ENCODE peak calls at places on chromosomes 1 and 21, in six cellular contexts. R, E, K, L, Q and M are unnamed samples.

GRCh38 chr1:117120774-117121588 is 568 bp downstream of the TRIM45 start:
- DNase-seq in L (no peak), R (no peak), Q (no peak), K (no peak), E (no peak), M (no peak)

GRCh38 chr1:239816090-239816812 is 275.4 kb upstream of the FMN2 start:
- DNase-seq in E (peak; percentile 71), L (peak; percentile 77), R (no peak), Q (peak; percentile 81), K (no peak), M (no peak)

GRCh38 chr1:14500041-14500440 is 98.4 kb upstream of the KAZN start:
- DNase-seq in Q (no peak), E (no peak), L (no peak), K (no peak), R (no peak), M (peak; percentile 82)

GRCh38 chr1:39892611-39893595 is 8.8 kb downstream of the MYCL start:
- DNase-seq in L (peak; percentile 73), R (no peak), K (no peak), E (no peak), Q (no peak), M (peak; percentile 77)

GRCh38 chr1:236904874-236905741 is 99.1 kb downstream of the MT1HL1 start:
- DNase-seq in R (no peak), L (peak; percentile 71), E (peak; percentile 61), Q (peak; percentile 5), K (no peak), M (no peak)

GRCh38 chr1:182616130-182617074 is 12.2 kb upstream of the RGS16 start:
- DNase-seq in E (peak; percentile 69), Q (peak; percentile 45), R (peak; percentile 44), L (no peak), K (peak; percentile 84), M (peak; percentile 77)

GRCh38 chr1:218942421-218942820 is 231.3 kb upstream of the LYPLAL1 start:
- DNase-seq in K (no peak), L (no peak), Q (no peak), E (peak; percentile 22), R (no peak), M (no peak)

GRCh38 chr21:45210461-45210983 is 77.2 kb downstream of the POFUT2 start:
- DNase-seq in Q (no peak), L (no peak), E (no peak), R (no peak), K (no peak), M (no peak)

GRCh38 chr1:15400627-15401026 is 9.1 kb upstream of the EFHD2 start:
- DNase-seq in R (no peak), L (no peak), E (no peak), Q (no peak), K (no peak), M (peak; percentile 21)

GRCh38 chr1:32014199-32014936 is 700 bp downstream of the KHDRBS1 start:
- DNase-seq in R (peak; percentile 19), K (peak; percentile 14), L (no peak), E (peak; percentile 70), Q (peak; percentile 30), M (no peak)

GRCh38 chr1:156601122-156601830 is at the start of gene GPATCH4:
- DNase-seq in Q (peak; percentile 82), E (peak; percentile 86), R (peak; percentile 50), L (peak; percentile 61), K (peak; percentile 67), M (peak; percentile 35)

GRCh38 chr1:39940980-39941871 is 13.7 kb upstream of the MFSD2A start:
- DNase-seq in K (no peak), E (no peak), R (no peak), Q (peak; percentile 33), L (no peak), M (no peak)

GRCh38 chr1:179990847-179991246 is 36.2 kb downstream of the CEP350 start:
- DNase-seq in L (no peak), K (no peak), R (no peak), E (no peak), Q (no peak), M (no peak)

GRCh38 chr1:179996099-179996498 is 41.5 kb downstream of the CEP350 start:
- DNase-seq in K (no peak), Q (no peak), R (no peak), L (no peak), E (no peak), M (no peak)

GRCh38 chr1:180000575-180000974 is 46.0 kb downstream of the CEP350 start:
- DNase-seq in K (no peak), Q (peak; percentile 10), R (no peak), L (no peak), E (no peak), M (no peak)

GRCh38 chr1:179995576-179995975 is 41.0 kb downstream of the CEP350 start:
- DNase-seq in Q (no peak), R (no peak), E (no peak), K (no peak), L (no peak), M (no peak)
- H3K4me3 ChIP-seq in Q (no peak overlapping the region), R (no peak overlapping the region), E (no peak overlapping the region), K (no peak overlapping the region), L (no peak overlapping the region), M (no peak overlapping the region)

GRCh38 chr1:209513226-209513625 is 70.3 kb upstream of the CAMK1G start:
- DNase-seq in R (no peak), Q (peak; percentile 5), K (no peak), L (no peak), E (no peak), M (no peak)
- TF ChIP-seq CTCF in R (no peak), Q (peak; percentile 56), K (no peak), L (peak; percentile 63), E (peak; percentile 21), M (peak; percentile 56)

DNA sequence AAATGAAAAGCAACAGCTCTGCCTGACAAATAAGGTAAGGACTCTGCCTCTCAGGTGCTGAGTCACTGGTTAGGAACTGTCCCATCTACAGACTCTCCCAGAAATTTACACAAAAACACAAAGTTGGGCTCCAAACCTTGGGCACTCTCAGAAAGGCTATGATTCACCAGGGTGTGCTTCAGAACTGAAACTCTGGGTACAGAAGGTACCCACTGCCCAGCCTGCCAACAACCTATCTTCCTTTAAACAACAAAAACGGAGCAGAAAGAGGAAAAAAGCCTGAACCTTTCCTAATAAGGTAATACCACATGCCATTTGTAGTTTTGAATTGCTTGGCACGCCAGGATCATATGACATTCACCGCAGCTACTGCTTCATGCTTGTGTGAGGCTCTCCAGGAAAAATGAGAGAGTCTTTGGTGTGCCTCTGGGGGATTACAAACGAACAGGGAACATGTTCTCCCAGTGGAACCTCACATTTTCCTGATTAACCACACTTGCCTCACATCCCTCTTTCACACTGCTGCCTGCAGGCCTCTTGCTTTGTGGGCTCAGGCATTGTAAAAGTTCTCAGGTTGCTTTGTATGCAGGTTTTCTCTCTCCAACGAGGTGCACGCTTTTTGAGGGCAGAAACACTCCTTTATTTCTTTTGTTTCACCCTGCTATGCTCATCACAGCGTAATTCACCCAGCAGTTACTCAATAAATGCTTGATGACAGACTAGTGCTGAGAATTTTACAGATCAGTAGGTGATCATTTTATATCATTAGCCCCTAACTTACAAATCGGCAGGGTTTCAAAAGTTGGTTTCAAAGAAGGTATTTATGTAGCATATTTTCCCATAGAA is 65.1 kb downstream of the GADD45A start:
- DNase-seq in Q (peak; percentile 41), L (peak; percentile 89), K (no peak), E (peak; percentile 56), R (no peak), M (no peak)
- H3K4me3 ChIP-seq in Q (no peak overlapping the region), L (no peak overlapping the region), K (no peak overlapping the region), E (no peak overlapping the region), R (no peak overlapping the region), M (no peak overlapping the region)

GRCh38 chr1:18045654-18046053 is 61.9 kb upstream of the IGSF21 start:
- DNase-seq in Q (no peak), K (no peak), R (no peak), L (no peak), E (no peak), M (no peak)
- TF ChIP-seq CTCF in Q (no peak), K (no peak), R (no peak), L (no peak), E (no peak), M (no peak)

GRCh38 chr1:1110561-1110971 is 5.3 kb downstream of the C1orf159 start:
- DNase-seq in R (no peak), Q (no peak), K (no peak), L (no peak), E (no peak), M (no peak)

GRCh38 chr1:1109743-1110142 is 6.1 kb downstream of the C1orf159 start:
- DNase-seq in K (no peak), L (no peak), E (no peak), Q (no peak), R (no peak), M (no peak)

GRCh38 chr1:1111516-1112236 is 4.2 kb downstream of the C1orf159 start:
- DNase-seq in R (no peak), E (no peak), Q (no peak), L (no peak), K (no peak), M (no peak)

GRCh38 chr1:1101503-1101902 is 14.4 kb downstream of the C1orf159 start:
- DNase-seq in K (no peak), L (no peak), Q (no peak), R (no peak), E (peak; percentile 7), M (no peak)

GRCh38 chr1:1106510-1107221 is 9.2 kb downstream of the C1orf159 start:
- DNase-seq in L (no peak), Q (no peak), E (no peak), R (no peak), K (no peak), M (no peak)
- H3K4me3 ChIP-seq in L (no peak overlapping the region), Q (no peak overlapping the region), E (no peak overlapping the region), R (no peak overlapping the region), K (no peak overlapping the region), M (no peak overlapping the region)

GRCh38 chr21:41605178-41605933 is 97.4 kb upstream of the TMPRSS2 start:
- DNase-seq in K (no peak), Q (no peak), L (no peak), E (no peak), R (no peak), M (peak; percentile 68)

GRCh38 chr21:41604583-41605041 is 96.7 kb upstream of the TMPRSS2 start:
- DNase-seq in L (no peak), R (no peak), K (no peak), Q (no peak), E (no peak), M (no peak)

GRCh38 chr21:41603476-41603875 is 95.5 kb upstream of the TMPRSS2 start:
- DNase-seq in E (no peak), Q (no peak), K (no peak), R (no peak), L (no peak), M (no peak)

GRCh38 chr21:41606706-41607105 is 98.7 kb upstream of the TMPRSS2 start:
- DNase-seq in R (no peak), Q (no peak), E (no peak), L (no peak), K (no peak), M (no peak)

GRCh38 chr21:41605934-41606285 is 98.0 kb upstream of the TMPRSS2 start:
- DNase-seq in R (no peak), Q (no peak), L (no peak), K (no peak), E (no peak), M (no peak)
- TF ChIP-seq CTCF in R (no peak), Q (no peak), L (no peak), K (no peak), E (no peak), M (no peak)